ENCODE peak calls at places on chromosomes 2 and 18, in five cellular contexts. One of them, this sample, is unnamed. For H3K4me1, the result is how much of the 10 kb centered on the place peaks cover.

GRCh38 chr2:237968048-237968862 is 1.4 kb downstream of the UBE2F start:
- DNase-seq in SK-N-SH: peak
- DNase-seq in H1: no peak
- DNase-seq in psoas muscle: no peak
- DNase-seq in CD8-positive, alpha-beta T cell: peak
- DNase-seq in this sample: peak

GRCh38 chr18:51194604-51195003 is 2.9 kb downstream of the MEX3C start:
- DNase-seq in psoas muscle: no peak
- DNase-seq in SK-N-SH: no peak
- DNase-seq in CD8-positive, alpha-beta T cell: no peak
- DNase-seq in H1: no peak
- DNase-seq in this sample: no peak

GRCh38 chr2:8753609-8754008 is 71.8 kb downstream of the ID2 start:
- DNase-seq in SK-N-SH: no peak
- DNase-seq in H1: no peak
- DNase-seq in psoas muscle: no peak
- DNase-seq in CD8-positive, alpha-beta T cell: no peak
- DNase-seq in this sample: no peak

GRCh38 chr2:238427435-238428162 is 872 bp downstream of the ASB1 start:
- DNase-seq in psoas muscle: peak
- DNase-seq in CD8-positive, alpha-beta T cell: no peak
- DNase-seq in H1: no peak
- DNase-seq in SK-N-SH: no peak
- DNase-seq in this sample: no peak

GRCh38 chr2:9807056-9807455 is 36.2 kb upstream of the TAF1B start:
- DNase-seq in CD8-positive, alpha-beta T cell: no peak
- DNase-seq in SK-N-SH: peak
- DNase-seq in psoas muscle: no peak
- DNase-seq in H1: no peak
- DNase-seq in this sample: no peak

GRCh38 chr2:140383781-140384180 is 1603.6 kb upstream of the NXPH2 start:
- DNase-seq in CD8-positive, alpha-beta T cell: no peak
- DNase-seq in H1: no peak
- DNase-seq in psoas muscle: no peak
- DNase-seq in SK-N-SH: no peak
- DNase-seq in this sample: no peak

GRCh38 chr2:77147154-77147553 is 375.0 kb downstream of the LRRTM4 start:
- DNase-seq in H1: no peak
- DNase-seq in psoas muscle: no peak
- DNase-seq in SK-N-SH: peak
- DNase-seq in CD8-positive, alpha-beta T cell: no peak
- DNase-seq in this sample: no peak

GRCh38 chr18:26700201-26700600 is 151.8 kb upstream of the KCTD1 start:
- DNase-seq in SK-N-SH: no peak
- DNase-seq in H1: no peak
- DNase-seq in psoas muscle: no peak
- DNase-seq in CD8-positive, alpha-beta T cell: no peak
- DNase-seq in this sample: no peak

GRCh38 chr2:96324716-96325037 is 440 bp upstream of the ITPRIPL1 start:
- DNase-seq in SK-N-SH: no peak
- DNase-seq in H1: no peak
- DNase-seq in CD8-positive, alpha-beta T cell: no peak
- DNase-seq in psoas muscle: no peak
- DNase-seq in this sample: no peak

GRCh38 chr2:227474406-227474805 is 2.5 kb downstream of the AGFG1 start:
- DNase-seq in CD8-positive, alpha-beta T cell: no peak
- DNase-seq in H1: no peak
- DNase-seq in SK-N-SH: no peak
- DNase-seq in psoas muscle: no peak
- DNase-seq in this sample: no peak

GRCh38 chr18:78240091-78240490 is 739.5 kb upstream of the SALL3 start:
- DNase-seq in SK-N-SH: no peak
- DNase-seq in H1: no peak
- DNase-seq in psoas muscle: no peak
- DNase-seq in CD8-positive, alpha-beta T cell: no peak
- DNase-seq in this sample: no peak

GRCh38 chr2:48940606-48941005 is 185.1 kb upstream of the LHCGR start:
- DNase-seq in CD8-positive, alpha-beta T cell: no peak
- DNase-seq in SK-N-SH: peak
- DNase-seq in psoas muscle: no peak
- DNase-seq in H1: no peak
- DNase-seq in this sample: no peak

GRCh38 chr18:11121426-11121825 is 27.9 kb downstream of the PIEZO2 start:
- DNase-seq in CD8-positive, alpha-beta T cell: no peak
- DNase-seq in psoas muscle: no peak
- DNase-seq in SK-N-SH: no peak
- DNase-seq in H1: no peak
- DNase-seq in this sample: no peak

GRCh38 chr2:161096336-161096735 is 63.9 kb upstream of the TANK start:
- DNase-seq in H1: no peak
- DNase-seq in SK-N-SH: no peak
- DNase-seq in psoas muscle: no peak
- DNase-seq in CD8-positive, alpha-beta T cell: no peak
- DNase-seq in this sample: no peak

GRCh38 chr18:40133253-40133652 is 1821.8 kb upstream of the PIK3C3 start:
- DNase-seq in H1: no peak
- DNase-seq in CD8-positive, alpha-beta T cell: no peak
- DNase-seq in SK-N-SH: no peak
- DNase-seq in psoas muscle: no peak
- DNase-seq in this sample: no peak

GRCh38 chr2:25340340-25340886 is 1.3 kb downstream of the DNMT3A start:
- DNase-seq in CD8-positive, alpha-beta T cell: no peak
- DNase-seq in SK-N-SH: peak
- DNase-seq in H1: peak
- DNase-seq in psoas muscle: peak
- DNase-seq in this sample: no peak

GRCh38 chr2:120319135-120319534 is 26.8 kb upstream of the INHBB start:
- DNase-seq in H1: no peak
- DNase-seq in SK-N-SH: no peak
- DNase-seq in CD8-positive, alpha-beta T cell: no peak
- DNase-seq in psoas muscle: no peak
- DNase-seq in this sample: no peak

GRCh38 chr2:157304811-157305712 is 20.6 kb downstream of the ERMN start:
- DNase-seq in CD8-positive, alpha-beta T cell: no peak
- DNase-seq in SK-N-SH: no peak
- DNase-seq in psoas muscle: no peak
- DNase-seq in H1: no peak
- DNase-seq in this sample: no peak

GRCh38 chr2:241140445-241140840 is 8.8 kb downstream of the PASK start:
- DNase-seq in psoas muscle: peak
- DNase-seq in CD8-positive, alpha-beta T cell: no peak
- DNase-seq in H1: no peak
- DNase-seq in SK-N-SH: no peak
- DNase-seq in this sample: no peak
- H3K4me1 ChIP-seq in psoas muscle: under half
- H3K4me1 ChIP-seq in CD8-positive, alpha-beta T cell: under half
- H3K4me1 ChIP-seq in H1: under half
- H3K4me1 ChIP-seq in SK-N-SH: under half
- H3K4me1 ChIP-seq in this sample: under half

DNA sequence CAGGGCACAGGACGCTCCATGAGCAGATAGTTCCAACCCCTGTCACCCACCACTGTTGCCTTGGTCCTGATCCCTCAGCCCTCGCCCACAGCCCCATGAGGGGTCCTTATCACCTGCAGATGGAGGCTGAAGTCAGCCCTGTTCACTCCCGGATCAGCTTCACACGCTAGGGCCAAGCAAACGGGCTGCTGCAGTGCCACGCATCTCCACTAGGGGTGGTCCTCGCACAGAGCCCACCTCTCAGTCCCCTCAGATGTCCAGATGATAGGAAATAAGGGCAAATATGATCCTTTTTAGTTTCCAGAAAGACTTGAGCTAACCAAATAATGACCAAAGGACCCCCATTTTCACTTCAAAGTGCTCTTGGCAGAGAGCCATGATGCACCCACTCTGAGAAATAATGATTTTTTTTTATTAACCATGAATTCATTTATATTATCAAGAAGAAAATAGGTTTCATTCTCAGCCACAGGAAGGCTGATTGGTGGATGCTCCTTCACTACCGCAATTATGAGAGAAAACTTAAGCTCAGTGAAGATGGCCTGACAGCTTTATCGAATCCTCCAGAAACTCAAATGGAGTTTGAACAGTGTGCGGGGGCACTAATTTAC is 71.9 kb upstream of the KLHL29 start:
- DNase-seq in H1: peak
- DNase-seq in CD8-positive, alpha-beta T cell: no peak
- DNase-seq in SK-N-SH: peak
- DNase-seq in psoas muscle: no peak
- DNase-seq in this sample: no peak
- TF ChIP-seq CTCF in H1: peak
- TF ChIP-seq CTCF in CD8-positive, alpha-beta T cell: peak
- TF ChIP-seq CTCF in SK-N-SH: peak
- TF ChIP-seq CTCF in psoas muscle: peak
- TF ChIP-seq CTCF in this sample: no peak

DNA sequence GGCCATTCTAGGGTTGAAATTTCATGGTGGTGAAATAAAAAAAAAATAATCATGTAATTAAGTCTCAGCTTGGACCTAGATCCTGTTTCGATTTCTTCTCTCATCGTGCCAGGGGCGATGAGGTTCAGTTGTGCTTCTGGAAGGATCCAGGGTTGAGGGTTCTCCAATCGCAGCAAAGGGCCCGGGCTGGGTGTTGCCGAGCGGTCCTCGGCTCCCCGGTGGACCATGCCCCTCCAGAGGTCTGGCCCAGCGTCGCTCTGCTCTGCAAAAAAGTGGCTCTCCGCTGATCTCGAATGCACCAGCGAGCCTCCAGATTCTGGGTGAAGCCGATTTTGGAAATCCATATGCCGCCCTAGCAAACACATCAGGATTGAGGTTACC is 39.0 kb downstream of the EN1 start:
- DNase-seq in SK-N-SH: no peak
- DNase-seq in psoas muscle: no peak
- DNase-seq in CD8-positive, alpha-beta T cell: no peak
- DNase-seq in H1: no peak
- DNase-seq in this sample: no peak
- H3K4me3 ChIP-seq in SK-N-SH: no peak
- H3K4me3 ChIP-seq in psoas muscle: no peak
- H3K4me3 ChIP-seq in CD8-positive, alpha-beta T cell: no peak
- H3K4me3 ChIP-seq in H1: peak
- H3K4me3 ChIP-seq in this sample: no peak

GRCh38 chr2:101114815-101115214 is 36.4 kb downstream of the TBC1D8 start:
- DNase-seq in H1: no peak
- DNase-seq in SK-N-SH: no peak
- DNase-seq in psoas muscle: peak
- DNase-seq in CD8-positive, alpha-beta T cell: no peak
- DNase-seq in this sample: no peak
- H3K4me1 ChIP-seq in H1: under half
- H3K4me1 ChIP-seq in SK-N-SH: under half
- H3K4me1 ChIP-seq in psoas muscle: half or more
- H3K4me1 ChIP-seq in CD8-positive, alpha-beta T cell: under half
- H3K4me1 ChIP-seq in this sample: half or more

GRCh38 chr2:240557808-240558207 is at the start of gene ANKMY1:
- DNase-seq in H1: peak
- DNase-seq in psoas muscle: peak
- DNase-seq in SK-N-SH: peak
- DNase-seq in CD8-positive, alpha-beta T cell: peak
- DNase-seq in this sample: no peak

GRCh38 chr2:240555541-240556250 is 2.1 kb downstream of the ANKMY1 start:
- DNase-seq in psoas muscle: no peak
- DNase-seq in CD8-positive, alpha-beta T cell: no peak
- DNase-seq in H1: no peak
- DNase-seq in SK-N-SH: no peak
- DNase-seq in this sample: no peak

GRCh38 chr2:240558229-240558885 is 569 bp upstream of the ANKMY1 start:
- DNase-seq in H1: no peak
- DNase-seq in SK-N-SH: no peak
- DNase-seq in psoas muscle: no peak
- DNase-seq in CD8-positive, alpha-beta T cell: no peak
- DNase-seq in this sample: peak

GRCh38 chr2:240556553-240557100 is 1.2 kb downstream of the ANKMY1 start:
- DNase-seq in CD8-positive, alpha-beta T cell: peak
- DNase-seq in psoas muscle: peak
- DNase-seq in H1: peak
- DNase-seq in SK-N-SH: peak
- DNase-seq in this sample: no peak

DNA sequence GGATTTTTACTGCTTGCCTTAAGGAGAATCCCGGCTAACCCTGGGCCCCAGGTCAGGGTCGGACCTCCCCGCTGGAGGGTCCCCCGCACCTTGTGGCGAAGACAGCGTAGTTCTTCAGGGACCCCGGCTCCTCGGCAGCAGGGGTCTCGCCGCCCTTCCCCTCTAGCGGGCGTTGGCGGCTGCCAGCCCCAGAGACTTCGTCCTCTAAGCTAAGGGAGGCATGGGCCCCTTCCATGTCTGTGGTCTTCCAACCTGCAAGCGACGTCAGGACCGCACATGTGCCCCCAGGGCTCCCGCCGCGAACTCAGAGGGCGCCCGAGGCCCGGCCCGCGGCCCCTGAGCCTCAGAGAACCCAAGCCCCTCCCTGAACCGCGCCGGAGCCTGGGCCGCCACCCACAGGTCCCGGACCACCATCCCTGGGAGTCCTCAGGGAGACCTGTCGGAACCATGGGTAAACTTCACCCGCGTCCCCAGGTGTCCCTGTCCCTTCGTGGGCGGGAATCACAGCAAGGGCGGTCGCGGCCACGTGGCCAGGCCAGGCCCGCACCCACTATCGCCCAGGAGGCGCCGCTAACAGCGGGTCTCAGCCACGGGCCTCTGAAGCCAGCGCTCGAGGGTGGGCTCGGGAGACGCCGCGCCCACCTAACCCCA is 562 bp downstream of the ANKMY1 start:
- DNase-seq in CD8-positive, alpha-beta T cell: no peak
- DNase-seq in psoas muscle: peak
- DNase-seq in SK-N-SH: no peak
- DNase-seq in H1: peak
- DNase-seq in this sample: peak
- TF ChIP-seq CTCF in CD8-positive, alpha-beta T cell: no peak
- TF ChIP-seq CTCF in psoas muscle: no peak
- TF ChIP-seq CTCF in SK-N-SH: no peak
- TF ChIP-seq CTCF in H1: no peak
- TF ChIP-seq CTCF in this sample: no peak

GRCh38 chr2:179022685-179023084 is 27.3 kb downstream of the CCDC141 start:
- DNase-seq in H1: no peak
- DNase-seq in psoas muscle: no peak
- DNase-seq in CD8-positive, alpha-beta T cell: no peak
- DNase-seq in SK-N-SH: no peak
- DNase-seq in this sample: no peak
- H3K4me3 ChIP-seq in H1: no peak
- H3K4me3 ChIP-seq in psoas muscle: no peak
- H3K4me3 ChIP-seq in CD8-positive, alpha-beta T cell: no peak
- H3K4me3 ChIP-seq in SK-N-SH: no peak
- H3K4me3 ChIP-seq in this sample: no peak